ENCODE peak calls at places on chromosomes 7 and 10, in four cellular contexts. G is H1, B is GM12878, M is HepG2. F is an unnamed sample.

GRCh38 chr10:126458453-126458852 is 70.2 kb upstream of the ADAM12 start:
- DNase-seq in G (no peak), B (no peak), M (no peak), F (no peak)

GRCh38 chr10:29583674-29584073 is 51.1 kb downstream of the SVIL start:
- DNase-seq in G (no peak), B (no peak), M (no peak), F (no peak)

GRCh38 chr7:34761627-34762026 is 103.6 kb downstream of the NPSR1 start:
- DNase-seq in G (no peak), B (no peak), M (no peak), F (no peak)

GRCh38 chr10:122190553-122190952 is 80.5 kb upstream of the BTBD16 start:
- DNase-seq in G (no peak), B (no peak), M (no peak), F (no peak)

GRCh38 chr7:98867271-98867701 is 2.5 kb downstream of the TMEM130 start:
- DNase-seq in G (no peak), B (no peak), M (no peak), F (no peak)

GRCh38 chr10:97138174-97138573 is 47.6 kb downstream of the SLIT1 start:
- DNase-seq in G (no peak), B (no peak), M (peak), F (no peak)

GRCh38 chr10:130623680-130624271 is 487.6 kb downstream of the GLRX3 start:
- DNase-seq in G (no peak), B (no peak), M (no peak), F (no peak)

GRCh38 chr7:16660702-16661464 is 14.9 kb downstream of the BZW2 start:
- DNase-seq in G (no peak), B (no peak), M (peak), F (no peak)

GRCh38 chr7:70678621-70679251 is 453.2 kb upstream of the GALNT17 start:
- DNase-seq in G (no peak), B (no peak), M (no peak), F (no peak)

GRCh38 chr10:15202639-15203038 is 34.1 kb upstream of the NMT2 start:
- DNase-seq in G (no peak), B (no peak), M (no peak), F (no peak)

GRCh38 chr7:155448632-155449007 is 9.3 kb upstream of the EN2 start:
- DNase-seq in G (no peak), B (no peak), M (no peak), F (no peak)

GRCh38 chr10:101672536-101672935 is 22.4 kb downstream of the FBXW4 start:
- DNase-seq in G (no peak), B (no peak), M (no peak), F (no peak)

GRCh38 chr10:38070501-38070900 is 23.6 kb upstream of the ZNF37A start:
- DNase-seq in G (no peak), B (no peak), M (no peak), F (no peak)

GRCh38 chr10:92239185-92239599 is 51.7 kb downstream of the CPEB3 start:
- DNase-seq in G (no peak), B (no peak), M (no peak), F (no peak)

GRCh38 chr10:72275351-72276012 is 1.8 kb downstream of the DDIT4 start:
- DNase-seq in G (no peak), B (no peak), M (no peak), F (no peak)

GRCh38 chr10:100907175-100907574 is 5.6 kb upstream of the SLF2 start:
- DNase-seq in G (no peak), B (no peak), M (peak), F (no peak)

GRCh38 chr10:131814567-131815290 is 86.1 kb upstream of the PPP2R2D start:
- DNase-seq in G (no peak), B (no peak), M (peak), F (no peak)

GRCh38 chr7:120256719-120257118 is 16.3 kb upstream of the KCND2 start:
- DNase-seq in G (no peak), B (no peak), M (no peak), F (peak)

DNA sequence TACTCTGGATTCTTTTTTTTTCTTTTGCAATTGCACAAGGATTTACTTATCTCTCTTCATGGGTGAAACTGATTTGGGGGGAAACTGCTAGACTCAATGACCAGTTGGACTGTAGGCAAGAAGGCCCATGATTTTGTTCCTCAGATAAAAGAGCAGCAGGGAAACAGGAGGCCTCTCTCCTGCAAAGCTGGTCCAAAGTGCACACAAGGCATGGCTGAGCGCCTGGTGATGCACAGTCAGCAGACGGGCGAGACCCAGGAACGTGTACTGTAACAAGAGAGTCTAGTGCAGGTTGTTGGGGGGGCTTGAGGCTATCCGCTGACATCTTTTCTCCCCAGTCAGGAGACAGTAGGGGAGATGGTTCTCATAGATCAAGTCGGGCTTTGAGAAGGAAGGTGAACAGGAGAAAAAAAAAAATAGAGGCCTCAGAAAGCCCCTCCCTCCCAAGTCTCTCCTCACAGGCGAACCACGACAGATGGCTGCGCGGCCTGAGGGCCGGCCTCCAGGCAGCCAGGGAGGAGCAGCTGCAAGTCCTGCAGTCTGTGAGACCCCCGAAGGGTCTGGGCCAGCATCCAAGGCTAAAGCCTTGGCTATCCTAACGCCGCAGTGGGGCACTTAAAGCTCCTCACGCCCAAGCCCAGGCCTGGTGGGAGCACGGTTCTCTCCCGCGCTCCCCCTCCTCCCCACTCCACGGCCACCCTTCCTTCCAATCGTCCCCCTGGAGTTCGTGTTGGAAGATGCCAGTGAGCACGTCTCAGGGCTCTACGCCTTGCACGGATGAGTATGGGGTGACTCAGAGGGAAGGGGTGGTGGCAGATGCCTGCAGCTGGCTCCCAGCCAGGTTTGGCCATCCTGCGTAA is 68.4 kb downstream of the PRKAG2 start:
- DNase-seq in G (no peak), B (no peak), M (peak), F (no peak)
- TF ChIP-seq SUZ12 in G (no peak), B (no peak), M (no peak), F (no peak)

GRCh38 chr7:117068511-117069155 is 115.3 kb downstream of the ST7 start:
- DNase-seq in G (no peak), B (no peak), M (no peak), F (no peak)
- H3K9ac ChIP-seq in G (no peak), B (no peak), M (no peak), F (no peak)

GRCh38 chr10:12704488-12704887 is 297.0 kb downstream of the CCDC3 start:
- DNase-seq in G (no peak), B (no peak), M (no peak), F (no peak)

GRCh38 chr10:12703141-12703540 is 298.4 kb downstream of the CCDC3 start:
- DNase-seq in G (no peak), B (no peak), M (no peak), F (no peak)

GRCh38 chr10:12701696-12702095 is 299.8 kb downstream of the CCDC3 start:
- DNase-seq in G (no peak), B (no peak), M (no peak), F (no peak)

GRCh38 chr10:12702215-12702614 is 299.3 kb downstream of the CCDC3 start:
- DNase-seq in G (no peak), B (no peak), M (no peak), F (no peak)

GRCh38 chr10:12703813-12704212 is 297.7 kb downstream of the CCDC3 start:
- DNase-seq in G (no peak), B (no peak), M (no peak), F (no peak)
- TF ChIP-seq SUZ12 in G (no peak), B (no peak), M (no peak), F (no peak)

DNA sequence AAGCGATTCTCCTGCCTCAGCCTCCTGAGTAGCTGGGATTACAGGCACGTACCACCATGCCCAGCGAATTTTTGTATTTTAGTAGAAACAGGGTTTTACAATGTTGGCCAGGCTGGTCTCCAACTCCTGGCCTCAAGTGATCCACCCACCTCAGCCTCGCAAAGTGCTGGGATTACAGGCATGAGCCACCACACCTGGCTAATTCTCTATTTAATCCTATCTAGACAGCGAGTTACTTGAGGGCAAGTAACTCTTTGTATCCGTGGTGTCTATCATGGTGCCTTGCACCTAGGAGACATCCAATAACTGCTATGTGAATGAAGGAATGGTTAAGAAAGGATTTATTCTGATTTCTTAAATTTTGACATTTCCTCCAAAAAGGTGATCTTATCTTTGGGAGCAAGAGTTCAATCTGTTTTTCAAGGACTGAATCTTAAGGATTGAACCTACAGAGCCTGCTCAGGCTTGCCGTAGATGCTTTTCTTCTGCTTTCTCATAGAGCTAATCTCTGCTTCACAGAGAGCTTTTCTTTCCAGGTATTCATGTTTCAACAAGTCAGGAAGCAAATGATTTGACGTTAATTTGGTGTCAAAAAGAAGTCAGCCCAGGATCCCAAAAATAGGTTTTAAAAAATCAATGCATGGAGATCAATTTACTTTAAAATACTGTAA is 101.6 kb downstream of the CUL2 start:
- DNase-seq in G (no peak), B (no peak), M (no peak), F (no peak)
- H3K9ac ChIP-seq in G (no peak), B (no peak), M (no peak), F (no peak)

GRCh38 chr10:53899463-53899862 is 901.6 kb downstream of the PCDH15 start:
- DNase-seq in G (no peak), B (no peak), M (no peak), F (no peak)
- TF ChIP-seq SUZ12 in G (no peak), B (no peak), M (no peak), F (no peak)

DNA sequence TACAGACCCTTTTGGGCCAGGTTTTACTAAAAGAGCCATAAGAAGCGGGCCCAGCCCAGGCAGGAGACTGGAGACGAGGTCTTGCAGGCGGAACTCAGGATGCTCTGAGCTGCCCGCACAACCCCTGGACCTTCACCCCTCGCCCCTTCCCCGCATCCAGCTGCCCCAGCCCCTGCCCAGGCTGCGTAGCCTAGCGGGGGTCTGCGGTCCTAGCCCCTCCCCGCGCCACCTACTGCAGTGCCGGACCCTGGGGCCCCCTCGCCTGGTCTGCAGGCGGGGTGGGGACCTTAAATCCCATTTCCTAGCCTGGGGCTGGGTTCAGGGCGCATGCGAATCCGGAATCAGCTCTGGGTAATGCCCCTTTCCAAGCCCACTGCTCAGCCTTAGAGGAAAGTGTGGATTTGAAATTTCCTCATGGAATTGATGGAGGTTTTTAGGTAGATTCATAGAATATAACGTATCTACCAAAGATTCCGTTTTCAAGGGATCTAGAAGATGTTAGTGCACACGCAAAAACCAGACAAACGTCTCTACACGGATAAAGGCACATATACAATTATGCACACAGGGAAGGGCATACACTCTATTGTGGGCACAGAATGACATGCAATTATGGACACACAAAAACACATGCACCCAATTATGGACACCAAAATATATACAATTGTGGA is 568 bp upstream of the HOXA3 start:
- DNase-seq in G (no peak), B (no peak), M (no peak), F (no peak)
- H3K9ac ChIP-seq in G (no peak), B (no peak), M (no peak), F (no peak)

DNA sequence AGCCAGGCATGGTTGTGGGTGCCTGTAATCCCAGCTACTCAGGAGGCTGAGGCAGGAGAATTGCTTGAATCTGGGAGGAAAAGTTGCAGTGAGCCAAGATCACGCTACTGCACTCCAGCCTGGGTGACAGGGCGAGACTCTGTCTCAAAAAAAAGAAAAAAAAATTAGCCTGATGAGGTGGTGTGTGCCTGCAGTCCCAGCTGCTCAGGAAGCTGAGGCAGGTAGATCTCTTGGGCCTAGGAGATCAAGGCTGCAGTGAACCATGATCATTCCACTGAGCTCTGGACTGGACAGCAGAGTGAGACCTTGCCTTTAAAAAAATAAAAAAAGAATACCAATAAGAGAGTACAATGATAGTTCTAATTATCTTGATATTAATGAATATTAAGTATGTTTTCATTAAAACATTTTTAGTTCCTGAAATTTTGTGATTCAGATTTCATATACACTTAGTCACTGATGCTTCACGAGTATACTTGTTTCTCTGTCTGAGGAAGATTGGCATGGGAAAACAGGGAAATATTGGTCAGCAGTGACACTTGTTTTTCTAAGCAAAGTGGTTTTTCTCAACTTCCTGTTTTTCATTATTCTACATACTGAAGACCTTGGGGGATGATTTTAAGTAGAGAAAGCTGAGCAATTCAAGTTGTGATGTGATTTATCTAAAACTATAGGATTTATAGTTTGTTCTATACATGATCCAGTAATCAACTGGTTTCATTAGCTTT is 76.8 kb downstream of the ADK start:
- DNase-seq in G (no peak), B (peak), M (no peak), F (no peak)
- TF ChIP-seq SUZ12 in G (no peak), B (no peak), M (no peak), F (no peak)

DNA sequence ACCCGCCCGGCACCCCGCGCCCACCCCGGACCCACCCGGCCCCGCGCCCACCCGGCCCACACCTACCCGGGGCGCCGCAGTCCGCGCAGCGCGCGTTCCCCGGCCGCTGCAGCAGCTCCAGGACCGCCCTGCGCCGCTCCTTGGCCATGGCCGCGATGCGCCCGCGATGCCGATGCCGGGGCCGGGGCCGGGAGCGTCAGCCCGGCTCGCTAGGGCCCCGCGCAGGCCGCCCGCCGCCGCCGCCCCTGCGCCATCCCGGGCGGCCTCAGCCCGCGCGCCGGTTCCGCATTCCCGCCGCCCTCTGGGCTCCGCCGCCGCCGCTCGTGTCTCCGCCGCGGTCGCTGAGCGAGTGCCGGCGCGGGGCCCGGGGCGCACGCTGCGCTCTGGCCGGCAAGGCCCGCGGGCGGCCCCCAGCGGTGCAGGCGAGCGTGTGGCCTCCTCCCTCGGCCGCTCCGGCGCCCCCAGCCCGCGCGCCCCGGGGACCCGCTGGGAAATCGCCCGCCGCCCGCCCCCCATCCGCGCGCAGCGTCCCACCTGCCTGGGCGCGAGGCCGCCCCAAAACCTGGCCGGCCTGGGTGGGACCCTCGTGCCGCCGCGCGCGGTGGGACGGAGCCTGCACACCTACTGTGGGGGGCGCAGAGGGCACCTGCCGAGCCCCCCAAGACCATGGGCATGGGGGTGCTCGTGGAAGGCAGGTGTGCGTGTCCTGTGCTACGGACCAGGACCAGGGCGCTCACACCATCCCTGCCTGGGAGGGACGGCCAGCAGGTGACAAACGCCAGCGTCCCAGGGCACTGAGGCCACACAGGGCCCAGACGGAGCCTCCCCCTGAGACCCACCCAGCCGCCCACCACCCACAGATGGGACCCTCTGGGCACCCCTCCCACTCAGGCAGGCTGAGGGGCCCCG is at the start of gene ADAP1:
- DNase-seq in G (no peak), B (no peak), M (no peak), F (no peak)
- H3K9ac ChIP-seq in G (no peak), B (peak), M (peak), F (peak)

F was measured in NT2/D1.